ENCODE peak calls at places on chromosome 9, in ten cellular contexts. One of them, this sample, is unnamed.

GRCh38 chr9:95923794-95924193 is 48.3 kb downstream of the ERCC6L2 start:
- DNase-seq in H9: no peak
- DNase-seq in H1: no peak
- DNase-seq in HepG2: peak
- DNase-seq in foreskin keratinocyte: no peak
- DNase-seq in WTC11: no peak
- DNase-seq in tibial nerve: no peak
- DNase-seq in psoas muscle: no peak
- DNase-seq in body of pancreas: no peak
- DNase-seq in progenitor cell of endocrine pancreas: no peak
- DNase-seq in this sample: no peak

GRCh38 chr9:77464591-77465125 is 183.5 kb downstream of the GNA14 start:
- DNase-seq in H9: no peak
- DNase-seq in H1: no peak
- DNase-seq in HepG2: no peak
- DNase-seq in foreskin keratinocyte: no peak
- DNase-seq in WTC11: no peak
- DNase-seq in tibial nerve: no peak
- DNase-seq in psoas muscle: no peak
- DNase-seq in body of pancreas: no peak
- DNase-seq in progenitor cell of endocrine pancreas: no peak
- DNase-seq in this sample: peak

GRCh38 chr9:899440-900184 is 58.1 kb downstream of the DMRT1 start:
- DNase-seq in H9: no peak
- DNase-seq in H1: no peak
- DNase-seq in HepG2: no peak
- DNase-seq in foreskin keratinocyte: no peak
- DNase-seq in WTC11: no peak
- DNase-seq in tibial nerve: no peak
- DNase-seq in psoas muscle: no peak
- DNase-seq in body of pancreas: peak
- DNase-seq in progenitor cell of endocrine pancreas: no peak
- DNase-seq in this sample: no peak

GRCh38 chr9:92564982-92565381 is 29.2 kb upstream of the ECM2 start:
- DNase-seq in H9: no peak
- DNase-seq in H1: no peak
- DNase-seq in HepG2: no peak
- DNase-seq in foreskin keratinocyte: no peak
- DNase-seq in WTC11: no peak
- DNase-seq in tibial nerve: no peak
- DNase-seq in psoas muscle: no peak
- DNase-seq in body of pancreas: no peak
- DNase-seq in progenitor cell of endocrine pancreas: no peak
- DNase-seq in this sample: no peak

GRCh38 chr9:4548796-4549725 is 58.8 kb downstream of the SLC1A1 start:
- DNase-seq in H9: peak
- DNase-seq in H1: peak
- DNase-seq in HepG2: peak
- DNase-seq in foreskin keratinocyte: no peak
- DNase-seq in WTC11: peak
- DNase-seq in tibial nerve: no peak
- DNase-seq in psoas muscle: peak
- DNase-seq in body of pancreas: no peak
- DNase-seq in progenitor cell of endocrine pancreas: peak
- DNase-seq in this sample: no peak

GRCh38 chr9:100322954-100323536 is 29.7 kb downstream of the TEX10 start:
- DNase-seq in H9: no peak
- DNase-seq in H1: no peak
- DNase-seq in HepG2: peak
- DNase-seq in foreskin keratinocyte: peak
- DNase-seq in WTC11: peak
- DNase-seq in tibial nerve: no peak
- DNase-seq in psoas muscle: no peak
- DNase-seq in body of pancreas: peak
- DNase-seq in progenitor cell of endocrine pancreas: no peak
- DNase-seq in this sample: peak

GRCh38 chr9:98192503-98193335 is at the start of gene CORO2A:
- DNase-seq in H9: peak
- DNase-seq in H1: peak
- DNase-seq in HepG2: peak
- DNase-seq in foreskin keratinocyte: peak
- DNase-seq in WTC11: peak
- DNase-seq in tibial nerve: peak
- DNase-seq in psoas muscle: peak
- DNase-seq in body of pancreas: peak
- DNase-seq in progenitor cell of endocrine pancreas: peak
- DNase-seq in this sample: peak

GRCh38 chr9:80797427-80797825 is 891.9 kb downstream of the TLE1 start:
- DNase-seq in H9: no peak
- DNase-seq in H1: no peak
- DNase-seq in HepG2: no peak
- DNase-seq in foreskin keratinocyte: no peak
- DNase-seq in WTC11: no peak
- DNase-seq in tibial nerve: no peak
- DNase-seq in psoas muscle: no peak
- DNase-seq in body of pancreas: no peak
- DNase-seq in progenitor cell of endocrine pancreas: no peak
- DNase-seq in this sample: no peak

GRCh38 chr9:84300271-84300670 is 40.3 kb downstream of the SLC28A3 start:
- DNase-seq in H9: no peak
- DNase-seq in H1: no peak
- DNase-seq in HepG2: no peak
- DNase-seq in foreskin keratinocyte: peak
- DNase-seq in WTC11: no peak
- DNase-seq in tibial nerve: no peak
- DNase-seq in psoas muscle: no peak
- DNase-seq in body of pancreas: no peak
- DNase-seq in progenitor cell of endocrine pancreas: no peak
- DNase-seq in this sample: peak

GRCh38 chr9:32581512-32582143 is 8.7 kb upstream of the NDUFB6 start:
- DNase-seq in H9: peak
- DNase-seq in H1: peak
- DNase-seq in HepG2: peak
- DNase-seq in foreskin keratinocyte: peak
- DNase-seq in WTC11: no peak
- DNase-seq in tibial nerve: no peak
- DNase-seq in psoas muscle: no peak
- DNase-seq in body of pancreas: peak
- DNase-seq in progenitor cell of endocrine pancreas: peak
- DNase-seq in this sample: peak

GRCh38 chr9:91495450-91495849 is 71.8 kb upstream of the NFIL3 start:
- DNase-seq in H9: no peak
- DNase-seq in H1: no peak
- DNase-seq in HepG2: no peak
- DNase-seq in foreskin keratinocyte: peak
- DNase-seq in WTC11: no peak
- DNase-seq in tibial nerve: no peak
- DNase-seq in psoas muscle: no peak
- DNase-seq in body of pancreas: no peak
- DNase-seq in progenitor cell of endocrine pancreas: no peak
- DNase-seq in this sample: peak

GRCh38 chr9:109624143-109624542 is 126.0 kb upstream of the PTPN3 start:
- DNase-seq in H9: no peak
- DNase-seq in H1: no peak
- DNase-seq in HepG2: no peak
- DNase-seq in foreskin keratinocyte: no peak
- DNase-seq in WTC11: no peak
- DNase-seq in tibial nerve: no peak
- DNase-seq in psoas muscle: no peak
- DNase-seq in body of pancreas: no peak
- DNase-seq in progenitor cell of endocrine pancreas: no peak
- DNase-seq in this sample: no peak

GRCh38 chr9:127606043-127606442 is 6.0 kb upstream of the STXBP1 start:
- DNase-seq in H9: no peak
- DNase-seq in H1: no peak
- DNase-seq in HepG2: no peak
- DNase-seq in foreskin keratinocyte: no peak
- DNase-seq in WTC11: no peak
- DNase-seq in tibial nerve: no peak
- DNase-seq in psoas muscle: no peak
- DNase-seq in body of pancreas: no peak
- DNase-seq in progenitor cell of endocrine pancreas: no peak
- DNase-seq in this sample: no peak

GRCh38 chr9:125235805-125236534 is 5.2 kb downstream of the HSPA5 start:
- DNase-seq in H9: no peak
- DNase-seq in H1: no peak
- DNase-seq in HepG2: no peak
- DNase-seq in foreskin keratinocyte: peak
- DNase-seq in WTC11: no peak
- DNase-seq in tibial nerve: no peak
- DNase-seq in psoas muscle: no peak
- DNase-seq in body of pancreas: no peak
- DNase-seq in progenitor cell of endocrine pancreas: no peak
- DNase-seq in this sample: no peak

GRCh38 chr9:127608104-127608966 is 3.7 kb upstream of the STXBP1 start:
- DNase-seq in H9: peak
- DNase-seq in H1: peak
- DNase-seq in HepG2: peak
- DNase-seq in foreskin keratinocyte: peak
- DNase-seq in WTC11: peak
- DNase-seq in tibial nerve: peak
- DNase-seq in psoas muscle: peak
- DNase-seq in body of pancreas: peak
- DNase-seq in progenitor cell of endocrine pancreas: peak
- DNase-seq in this sample: peak

DNA sequence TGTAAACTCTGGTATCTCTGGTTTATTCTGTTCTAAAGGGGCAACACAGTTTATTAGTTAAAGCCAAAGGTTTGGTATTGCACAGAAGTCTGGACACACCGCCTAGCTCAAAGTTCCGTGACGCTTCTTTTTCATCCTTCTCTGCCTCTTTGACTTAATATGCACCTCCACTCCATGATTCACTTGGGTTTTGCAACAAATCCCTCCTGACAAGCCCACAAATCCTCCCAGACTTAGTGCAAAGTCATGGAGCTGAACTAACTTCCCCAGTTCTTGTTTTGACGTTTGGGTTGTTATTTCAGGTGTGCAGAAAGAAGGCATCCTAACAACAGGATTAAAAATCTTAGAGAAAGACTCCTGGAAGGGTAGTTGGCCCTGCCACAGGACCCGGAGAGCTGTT is 441.6 kb upstream of the DMAC1 start:
- DNase-seq in H9: no peak
- DNase-seq in H1: no peak
- DNase-seq in HepG2: no peak
- DNase-seq in foreskin keratinocyte: no peak
- DNase-seq in WTC11: no peak
- DNase-seq in tibial nerve: no peak
- DNase-seq in psoas muscle: no peak
- DNase-seq in body of pancreas: no peak
- DNase-seq in progenitor cell of endocrine pancreas: no peak
- DNase-seq in this sample: no peak
- TF ChIP-seq CTCF in H9: no peak
- TF ChIP-seq CTCF in H1: no peak
- TF ChIP-seq CTCF in HepG2: no peak
- TF ChIP-seq CTCF in foreskin keratinocyte: no peak
- TF ChIP-seq CTCF in WTC11: no peak
- TF ChIP-seq CTCF in tibial nerve: no peak
- TF ChIP-seq CTCF in psoas muscle: no peak
- TF ChIP-seq CTCF in body of pancreas: no peak
- TF ChIP-seq CTCF in progenitor cell of endocrine pancreas: no peak
- TF ChIP-seq CTCF in this sample: no peak

GRCh38 chr9:74379718-74380117 is 117.4 kb upstream of the RORB start:
- DNase-seq in H9: peak
- DNase-seq in H1: peak
- DNase-seq in HepG2: peak
- DNase-seq in foreskin keratinocyte: peak
- DNase-seq in WTC11: peak
- DNase-seq in tibial nerve: no peak
- DNase-seq in psoas muscle: no peak
- DNase-seq in body of pancreas: peak
- DNase-seq in progenitor cell of endocrine pancreas: peak
- DNase-seq in this sample: peak
- TF ChIP-seq CTCF in H9: peak
- TF ChIP-seq CTCF in H1: peak
- TF ChIP-seq CTCF in HepG2: peak
- TF ChIP-seq CTCF in foreskin keratinocyte: peak
- TF ChIP-seq CTCF in WTC11: peak
- TF ChIP-seq CTCF in tibial nerve: no peak
- TF ChIP-seq CTCF in psoas muscle: no peak
- TF ChIP-seq CTCF in body of pancreas: peak
- TF ChIP-seq CTCF in progenitor cell of endocrine pancreas: peak
- TF ChIP-seq CTCF in this sample: peak

DNA sequence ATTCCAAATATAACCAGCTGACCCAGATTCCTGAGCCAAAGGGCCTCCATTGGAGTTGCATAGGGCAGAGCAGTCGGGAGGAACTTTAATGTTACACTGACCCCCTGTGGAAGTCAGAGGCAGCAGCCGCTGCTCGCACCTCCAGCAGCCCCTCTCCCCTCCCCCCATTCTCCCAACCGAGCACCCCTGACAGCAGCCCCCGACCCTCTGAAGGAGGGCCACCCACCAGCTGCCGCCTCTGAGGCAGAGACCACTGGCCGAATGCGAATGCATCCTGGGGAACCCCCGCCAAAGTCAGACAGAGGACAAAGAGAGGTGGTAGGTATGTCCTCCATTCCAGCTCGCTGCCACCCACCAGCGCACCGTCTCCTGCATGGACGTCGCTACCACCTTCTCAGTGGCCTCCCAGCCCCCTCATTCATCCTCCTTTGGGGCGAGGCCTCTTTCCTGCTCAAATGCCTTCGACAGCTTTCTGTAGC is 231.0 kb downstream of the CDK5RAP2 start:
- DNase-seq in H9: peak
- DNase-seq in H1: peak
- DNase-seq in HepG2: peak
- DNase-seq in foreskin keratinocyte: peak
- DNase-seq in WTC11: peak
- DNase-seq in tibial nerve: no peak
- DNase-seq in psoas muscle: peak
- DNase-seq in body of pancreas: peak
- DNase-seq in progenitor cell of endocrine pancreas: peak
- DNase-seq in this sample: peak
- TF ChIP-seq CTCF in H9: peak
- TF ChIP-seq CTCF in H1: peak
- TF ChIP-seq CTCF in HepG2: peak
- TF ChIP-seq CTCF in foreskin keratinocyte: peak
- TF ChIP-seq CTCF in WTC11: peak
- TF ChIP-seq CTCF in tibial nerve: no peak
- TF ChIP-seq CTCF in psoas muscle: peak
- TF ChIP-seq CTCF in body of pancreas: peak
- TF ChIP-seq CTCF in progenitor cell of endocrine pancreas: peak
- TF ChIP-seq CTCF in this sample: peak

DNA sequence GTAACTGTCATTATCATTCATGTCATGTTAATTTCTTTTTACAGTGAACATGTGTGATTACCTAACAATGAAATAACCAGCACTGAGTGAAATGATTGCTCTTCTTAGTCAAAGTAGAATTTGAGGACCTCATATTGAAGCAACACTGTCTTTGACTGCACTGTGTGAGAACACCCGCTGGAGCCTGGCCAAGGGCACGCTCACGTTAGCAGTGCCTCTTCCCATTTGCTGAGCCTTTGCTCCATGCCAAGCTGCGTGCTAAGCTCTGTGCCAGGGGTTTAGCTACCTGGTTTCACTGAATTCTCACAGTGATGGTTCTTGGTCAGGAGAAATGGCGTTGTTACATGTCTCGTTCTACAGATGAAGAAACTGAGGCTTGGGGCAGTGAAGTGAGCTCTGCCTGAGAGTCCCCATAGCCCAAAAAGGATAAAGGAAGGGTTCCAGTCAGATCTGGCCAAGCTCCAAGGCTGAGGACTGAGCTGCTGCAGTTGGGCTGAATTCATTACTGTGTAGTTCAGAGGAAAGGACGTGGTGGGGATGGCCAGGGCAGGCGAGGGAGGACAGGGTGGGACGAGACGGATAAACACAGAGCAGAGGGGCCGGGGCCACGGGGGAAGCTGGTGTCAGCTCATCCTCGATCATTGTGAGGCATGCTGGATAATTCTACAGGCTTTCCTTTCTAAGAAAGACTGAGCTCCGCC is 16.6 kb downstream of the HMCN2 start:
- DNase-seq in H9: no peak
- DNase-seq in H1: no peak
- DNase-seq in HepG2: no peak
- DNase-seq in foreskin keratinocyte: no peak
- DNase-seq in WTC11: no peak
- DNase-seq in tibial nerve: peak
- DNase-seq in psoas muscle: peak
- DNase-seq in body of pancreas: no peak
- DNase-seq in progenitor cell of endocrine pancreas: no peak
- DNase-seq in this sample: no peak
- TF ChIP-seq CTCF in H9: no peak
- TF ChIP-seq CTCF in H1: no peak
- TF ChIP-seq CTCF in HepG2: no peak
- TF ChIP-seq CTCF in foreskin keratinocyte: no peak
- TF ChIP-seq CTCF in WTC11: no peak
- TF ChIP-seq CTCF in tibial nerve: no peak
- TF ChIP-seq CTCF in psoas muscle: no peak
- TF ChIP-seq CTCF in body of pancreas: no peak
- TF ChIP-seq CTCF in progenitor cell of endocrine pancreas: no peak
- TF ChIP-seq CTCF in this sample: no peak

This sample was measured in choroid plexus epithelial cell.